ENCODE peak calls at places on chromosomes 3 and 15, in six cellular contexts. One of them, this sample, is unnamed.

GRCh38 chr15:85785887-85786777 is 8.6 kb downstream of the KLHL25 start:
- DNase-seq in GM12891: no peak
- DNase-seq in HepG2: peak; percentile 79
- DNase-seq in K562: no peak
- DNase-seq in H1: no peak
- DNase-seq in GM12878: no peak
- DNase-seq in this sample: no peak

GRCh38 chr3:162487138-162487537 is 990.5 kb downstream of the OTOL1 start:
- DNase-seq in GM12891: no peak
- DNase-seq in HepG2: no peak
- DNase-seq in K562: no peak
- DNase-seq in H1: no peak
- DNase-seq in GM12878: no peak
- DNase-seq in this sample: no peak

GRCh38 chr3:52272831-52273230 is 5.6 kb downstream of the WDR82 start:
- DNase-seq in GM12891: no peak
- DNase-seq in HepG2: no peak
- DNase-seq in K562: no peak
- DNase-seq in H1: no peak
- DNase-seq in GM12878: no peak
- DNase-seq in this sample: no peak

GRCh38 chr3:16300282-16300681 is 35.3 kb downstream of the OXNAD1 start:
- DNase-seq in GM12891: no peak
- DNase-seq in HepG2: no peak
- DNase-seq in K562: no peak
- DNase-seq in H1: no peak
- DNase-seq in GM12878: peak; percentile 48
- DNase-seq in this sample: no peak

GRCh38 chr3:171900396-171900795 is 57.2 kb downstream of the TMEM212 start:
- DNase-seq in GM12891: no peak
- DNase-seq in HepG2: no peak
- DNase-seq in K562: no peak
- DNase-seq in H1: no peak
- DNase-seq in GM12878: no peak
- DNase-seq in this sample: no peak

GRCh38 chr3:12268050-12268449 is 20.8 kb upstream of the PPARG start:
- DNase-seq in GM12891: no peak
- DNase-seq in HepG2: no peak
- DNase-seq in K562: no peak
- DNase-seq in H1: no peak
- DNase-seq in GM12878: no peak
- DNase-seq in this sample: no peak

GRCh38 chr3:114624047-114624445 is 330.2 kb downstream of the TIGIT start:
- DNase-seq in GM12891: no peak
- DNase-seq in HepG2: peak; percentile 9
- DNase-seq in K562: no peak
- DNase-seq in H1: no peak
- DNase-seq in GM12878: no peak
- DNase-seq in this sample: no peak

GRCh38 chr15:36301931-36302330 is 277.5 kb upstream of the CDIN1 start:
- DNase-seq in GM12891: no peak
- DNase-seq in HepG2: no peak
- DNase-seq in K562: no peak
- DNase-seq in H1: no peak
- DNase-seq in GM12878: no peak
- DNase-seq in this sample: no peak

GRCh38 chr3:159664011-159664410 is 324.6 kb upstream of the IL12A start:
- DNase-seq in GM12891: no peak
- DNase-seq in HepG2: no peak
- DNase-seq in K562: no peak
- DNase-seq in H1: no peak
- DNase-seq in GM12878: no peak
- DNase-seq in this sample: no peak

GRCh38 chr3:77420316-77420715 is 380.4 kb downstream of the ROBO2 start:
- DNase-seq in GM12891: no peak
- DNase-seq in HepG2: no peak
- DNase-seq in K562: no peak
- DNase-seq in H1: no peak
- DNase-seq in GM12878: no peak
- DNase-seq in this sample: no peak

GRCh38 chr3:50587806-50588758 is 18.8 kb downstream of the HEMK1 start:
- DNase-seq in GM12891: peak; percentile 47
- DNase-seq in HepG2: peak; percentile 57
- DNase-seq in K562: no peak
- DNase-seq in H1: no peak
- DNase-seq in GM12878: peak; percentile 32
- DNase-seq in this sample: peak; percentile 61

GRCh38 chr3:186425788-186426730 is 64.0 kb upstream of the DGKG start:
- DNase-seq in GM12891: no peak
- DNase-seq in HepG2: no peak
- DNase-seq in K562: peak; percentile 28
- DNase-seq in H1: peak; percentile 42
- DNase-seq in GM12878: no peak
- DNase-seq in this sample: no peak

GRCh38 chr3:175066617-175067415 is 207.7 kb downstream of the NAALADL2 start:
- DNase-seq in GM12891: no peak
- DNase-seq in HepG2: no peak
- DNase-seq in K562: no peak
- DNase-seq in H1: no peak
- DNase-seq in GM12878: no peak
- DNase-seq in this sample: no peak

GRCh38 chr3:3464131-3464530 is 284.6 kb upstream of the CRBN start:
- DNase-seq in GM12891: no peak
- DNase-seq in HepG2: no peak
- DNase-seq in K562: no peak
- DNase-seq in H1: no peak
- DNase-seq in GM12878: no peak
- DNase-seq in this sample: no peak

GRCh38 chr15:62624541-62625399 is 417.8 kb upstream of the TPM1 start:
- DNase-seq in GM12891: no peak
- DNase-seq in HepG2: no peak
- DNase-seq in K562: no peak
- DNase-seq in H1: no peak
- DNase-seq in GM12878: peak; percentile 27
- DNase-seq in this sample: no peak

GRCh38 chr3:145070795-145071194 is 1090.2 kb downstream of the PLOD2 start:
- DNase-seq in GM12891: no peak
- DNase-seq in HepG2: no peak
- DNase-seq in K562: no peak
- DNase-seq in H1: no peak
- DNase-seq in GM12878: no peak
- DNase-seq in this sample: no peak

GRCh38 chr3:46898321-46899150 is 21.0 kb downstream of the PTH1R start:
- DNase-seq in GM12891: no peak
- DNase-seq in HepG2: no peak
- DNase-seq in K562: no peak
- DNase-seq in H1: peak; percentile 72
- DNase-seq in GM12878: no peak
- DNase-seq in this sample: no peak

GRCh38 chr15:90016721-90017120 is 15.6 kb downstream of the ZNF710 start:
- DNase-seq in GM12891: no peak
- DNase-seq in HepG2: no peak
- DNase-seq in K562: no peak
- DNase-seq in H1: no peak
- DNase-seq in GM12878: no peak
- DNase-seq in this sample: no peak

GRCh38 chr3:160739079-160739478 is 17.0 kb upstream of the PPM1L start:
- DNase-seq in GM12891: no peak
- DNase-seq in HepG2: no peak
- DNase-seq in K562: no peak
- DNase-seq in H1: no peak
- DNase-seq in GM12878: no peak
- DNase-seq in this sample: no peak

GRCh38 chr3:25156526-25157075 is 271.5 kb upstream of the RARB start:
- DNase-seq in GM12891: no peak
- DNase-seq in HepG2: no peak
- DNase-seq in K562: no peak
- DNase-seq in H1: no peak
- DNase-seq in GM12878: no peak
- DNase-seq in this sample: no peak

GRCh38 chr15:60751985-60752952 is 273.3 kb upstream of the ICE2 start:
- DNase-seq in GM12891: no peak
- DNase-seq in HepG2: peak; percentile 96
- DNase-seq in K562: no peak
- DNase-seq in H1: no peak
- DNase-seq in GM12878: no peak
- DNase-seq in this sample: no peak

GRCh38 chr3:107394502-107394901 is 17.3 kb downstream of the CCDC54 start:
- DNase-seq in GM12891: no peak
- DNase-seq in HepG2: no peak
- DNase-seq in K562: no peak
- DNase-seq in H1: no peak
- DNase-seq in GM12878: no peak
- DNase-seq in this sample: no peak

GRCh38 chr3:16768956-16769355 is 115.8 kb upstream of the PLCL2 start:
- DNase-seq in GM12891: no peak
- DNase-seq in HepG2: no peak
- DNase-seq in K562: no peak
- DNase-seq in H1: no peak
- DNase-seq in GM12878: no peak
- DNase-seq in this sample: no peak

GRCh38 chr15:88620995-88621772 is at the start of gene AEN:
- DNase-seq in GM12891: peak; percentile 93
- DNase-seq in HepG2: peak; percentile 92
- DNase-seq in K562: peak; percentile 99
- DNase-seq in H1: peak; percentile 91
- DNase-seq in GM12878: peak; percentile 86
- DNase-seq in this sample: peak; percentile 93
- TF ChIP-seq POLR2A in GM12891: peak; percentile 84
- TF ChIP-seq POLR2A in HepG2: peak; percentile 76
- TF ChIP-seq POLR2A in K562: peak; percentile 77
- TF ChIP-seq POLR2A in H1: peak; percentile 83
- TF ChIP-seq POLR2A in GM12878: peak; percentile 92
- TF ChIP-seq POLR2A in this sample: peak; percentile 81

DNA sequence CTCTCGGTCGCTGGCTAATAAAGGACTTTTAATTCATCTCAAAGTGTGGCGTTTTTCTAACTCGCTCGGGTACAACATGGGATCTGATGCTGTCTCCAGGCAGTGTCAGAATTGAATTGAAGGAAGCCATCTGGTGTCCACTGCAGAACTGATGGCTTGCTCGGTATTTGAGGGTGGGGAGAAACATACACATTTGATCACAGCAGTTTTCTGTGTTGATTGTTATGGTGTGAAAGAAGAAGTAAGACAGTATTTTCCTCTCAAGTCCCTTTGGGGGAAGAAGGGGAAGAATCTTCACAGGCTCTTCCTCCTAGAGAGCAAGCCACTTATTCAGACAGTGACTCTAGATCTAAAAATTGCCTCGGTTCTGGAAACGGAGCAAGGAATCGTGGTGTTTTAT is 15.1 kb upstream of the MCCC1 start:
- DNase-seq in GM12891: no peak
- DNase-seq in HepG2: no peak
- DNase-seq in K562: no peak
- DNase-seq in H1: no peak
- DNase-seq in GM12878: no peak
- DNase-seq in this sample: no peak
- TF ChIP-seq TAF1 in GM12891: no peak
- TF ChIP-seq TAF1 in HepG2: no peak
- TF ChIP-seq TAF1 in K562: no peak
- TF ChIP-seq TAF1 in H1: no peak
- TF ChIP-seq TAF1 in GM12878: no peak
- TF ChIP-seq TAF1 in this sample: no peak

DNA sequence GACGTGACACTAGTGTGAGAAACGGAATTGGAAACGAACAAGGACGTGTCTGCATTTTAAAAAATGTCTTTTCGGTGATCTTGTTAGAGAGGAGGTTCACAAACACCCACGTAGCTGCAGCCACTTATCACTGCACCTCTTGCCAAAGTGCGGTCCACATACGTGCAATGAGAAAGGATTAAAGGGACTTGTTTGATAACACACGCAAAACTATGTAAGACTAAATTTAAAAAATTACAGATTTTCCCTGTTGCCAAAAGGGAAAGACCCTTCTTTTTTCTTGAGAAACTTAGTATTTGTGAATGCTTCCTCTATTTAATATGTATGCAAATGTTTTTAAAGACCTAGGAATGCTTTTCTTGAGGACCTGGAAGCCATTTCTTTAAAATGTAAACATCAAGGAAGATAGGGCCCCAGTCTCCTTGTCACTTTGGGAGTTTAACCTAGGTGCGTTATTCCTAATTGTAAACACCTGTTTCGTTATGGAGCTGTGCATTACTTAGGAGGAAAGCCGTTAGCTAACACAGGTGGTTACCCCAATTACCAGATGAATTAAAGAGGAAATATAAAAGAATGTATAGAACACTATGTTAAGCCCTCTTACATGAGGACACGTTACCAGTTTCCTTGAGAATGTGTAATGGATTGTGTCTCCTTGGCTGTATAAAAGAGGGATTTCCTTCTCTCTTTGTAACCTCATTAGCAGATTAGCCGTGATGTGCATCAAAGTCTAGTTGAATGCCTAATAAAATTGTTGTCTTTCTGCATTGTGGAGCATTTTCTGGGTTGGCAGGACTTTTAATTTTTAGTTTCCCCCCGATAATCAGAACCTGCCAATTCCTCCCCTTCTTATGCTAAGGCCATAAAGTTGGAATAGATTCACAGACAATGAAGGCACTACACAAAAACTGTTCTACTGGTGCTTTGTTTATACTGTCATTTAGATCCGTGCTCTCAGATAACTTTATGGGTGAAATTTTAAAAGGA is 1.0 kb downstream of the LEKR1 start:
- DNase-seq in GM12891: no peak
- DNase-seq in HepG2: no peak
- DNase-seq in K562: no peak
- DNase-seq in H1: no peak
- DNase-seq in GM12878: no peak
- DNase-seq in this sample: no peak
- TF ChIP-seq POLR2AphosphoS5 in GM12891: no peak
- TF ChIP-seq POLR2AphosphoS5 in HepG2: no peak
- TF ChIP-seq POLR2AphosphoS5 in K562: no peak
- TF ChIP-seq POLR2AphosphoS5 in H1: no peak
- TF ChIP-seq POLR2AphosphoS5 in GM12878: no peak
- TF ChIP-seq POLR2AphosphoS5 in this sample: no peak

DNA sequence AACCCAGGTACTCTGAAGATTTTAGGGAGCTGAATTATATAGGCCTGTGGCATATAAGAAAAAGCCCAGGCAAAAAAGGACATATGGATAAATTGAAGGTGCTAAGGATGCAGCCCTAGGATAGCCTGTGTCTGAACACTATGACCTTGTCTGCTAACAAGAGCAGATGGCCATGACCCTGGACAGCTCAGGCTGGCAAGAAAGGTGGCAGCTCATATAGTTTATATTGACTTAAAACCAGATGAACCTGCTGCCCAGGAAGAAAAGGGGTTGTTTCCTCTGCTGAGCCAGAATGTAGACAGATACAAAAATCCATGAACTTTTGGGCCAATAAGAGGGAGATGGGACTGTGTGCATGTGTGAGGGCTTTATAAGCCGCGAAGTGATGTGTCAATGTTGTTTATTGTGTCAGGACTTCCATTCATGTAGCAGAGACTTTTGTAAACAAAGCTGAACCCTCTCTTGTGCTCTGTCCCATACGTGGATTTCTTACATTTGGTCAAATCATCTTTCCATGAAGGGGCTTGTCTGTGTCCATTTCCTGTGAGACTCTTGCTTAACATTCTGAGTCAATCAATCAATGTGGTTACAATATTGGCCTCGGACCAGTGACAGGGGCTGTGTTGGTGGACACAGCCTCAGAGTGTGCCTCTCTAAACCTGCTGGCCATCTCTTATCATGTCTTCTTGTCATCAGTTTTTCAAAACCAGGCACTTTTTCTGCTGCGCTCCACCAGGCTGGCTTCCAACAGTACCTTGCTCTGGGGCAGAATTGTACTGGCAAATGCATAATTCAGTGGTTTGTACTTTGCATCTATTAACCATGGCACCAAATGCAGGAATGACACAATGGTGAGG is 321.2 kb downstream of the WDR72 start:
- DNase-seq in GM12891: no peak
- DNase-seq in HepG2: peak; percentile 37
- DNase-seq in K562: no peak
- DNase-seq in H1: no peak
- DNase-seq in GM12878: no peak
- DNase-seq in this sample: no peak
- TF ChIP-seq POLR2A in GM12891: no peak
- TF ChIP-seq POLR2A in HepG2: no peak
- TF ChIP-seq POLR2A in K562: no peak
- TF ChIP-seq POLR2A in H1: no peak
- TF ChIP-seq POLR2A in GM12878: no peak
- TF ChIP-seq POLR2A in this sample: no peak

This sample was measured in GM12892.